ENCODE peak calls at places on chromosomes 12 and 14, in eight cellular contexts. C, V, T, A, I, J, G and S are unnamed samples.

GRCh38 chr12:50845021-50845647 is 2.4 kb downstream of the TMPRSS12 start:
- DNase-seq in C (no peak), V (no peak), T (no peak), A (peak; percentile 33), I (no peak), J (no peak), G (peak; percentile 11), S (no peak)

GRCh38 chr12:65308601-65309071 is 30.2 kb downstream of the MSRB3 start:
- DNase-seq in C (peak; percentile 64), V (no peak), T (no peak), A (peak; percentile 45), I (no peak), J (no peak), G (peak; percentile 52), S (no peak)

GRCh38 chr14:64279719-64280668 is 14.2 kb downstream of the ESR2 start:
- DNase-seq in C (peak; percentile 4), V (no peak), T (no peak), A (peak; percentile 24), I (no peak), J (no peak), G (peak; percentile 12), S (peak; percentile 12)

GRCh38 chr14:65238456-65238855 is 136.1 kb upstream of the MAX start:
- DNase-seq in C (peak; percentile 92), V (peak; percentile 66), T (no peak), A (peak; percentile 82), I (no peak), J (no peak), G (peak; percentile 92), S (peak; percentile 72)

GRCh38 chr14:87430810-87431209 is 562.2 kb downstream of the GALC start:
- DNase-seq in C (peak; percentile 22), V (peak; percentile 47), T (no peak), A (peak; percentile 75), I (no peak), J (no peak), G (peak; percentile 48), S (no peak)

GRCh38 chr14:65156568-65157366 is 54.5 kb upstream of the MAX start:
- DNase-seq in C (peak; percentile 87), V (peak; percentile 34), T (peak; percentile 64), A (peak; percentile 78), I (peak; percentile 49), J (no peak), G (peak; percentile 78), S (peak; percentile 20)

GRCh38 chr14:76768201-76768656 is 7.0 kb downstream of the VASH1 start:
- DNase-seq in C (peak; percentile 52), V (no peak), T (peak; percentile 90), A (no peak), I (peak; percentile 67), J (peak; percentile 75), G (peak; percentile 42), S (no peak)

GRCh38 chr14:22429546-22429945 is 159.5 kb downstream of the DAD1 start:
- DNase-seq in C (no peak), V (no peak), T (no peak), A (no peak), I (no peak), J (no peak), G (no peak), S (no peak)

GRCh38 chr12:47651368-47652254 is 54.2 kb downstream of the RPAP3 start:
- DNase-seq in C (peak; percentile 77), V (peak; percentile 42), T (peak; percentile 75), A (peak; percentile 66), I (peak; percentile 24), J (peak; percentile 82), G (peak; percentile 88), S (peak; percentile 70)

GRCh38 chr14:23827100-23827892 is 126.3 kb upstream of the DHRS4 start:
- DNase-seq in C (no peak), V (no peak), T (no peak), A (no peak), I (no peak), J (no peak), G (peak; percentile 3), S (no peak)

GRCh38 chr14:98633380-98633779 is 638.6 kb downstream of the BCL11B start:
- DNase-seq in C (no peak), V (no peak), T (no peak), A (no peak), I (no peak), J (no peak), G (no peak), S (no peak)

GRCh38 chr14:103694572-103695026 is 20.7 kb downstream of the XRCC3 start:
- DNase-seq in C (no peak), V (no peak), T (no peak), A (no peak), I (no peak), J (peak; percentile 64), G (no peak), S (no peak)

GRCh38 chr14:100072783-100073346 is 7.6 kb downstream of the EVL start:
- DNase-seq in C (no peak), V (no peak), T (no peak), A (no peak), I (peak; percentile 47), J (no peak), G (peak; percentile 26), S (no peak)

GRCh38 chr12:93785262-93786010 is 108.3 kb downstream of the CRADD start:
- DNase-seq in C (peak; percentile 95), V (no peak), T (peak; percentile 68), A (peak; percentile 97), I (no peak), J (peak; percentile 86), G (peak; percentile 96), S (peak; percentile 96)

GRCh38 chr12:123034022-123034541 is 53.6 kb downstream of the ARL6IP4 start:
- DNase-seq in C (no peak), V (no peak), T (no peak), A (no peak), I (no peak), J (no peak), G (no peak), S (no peak)

GRCh38 chr14:99644723-99645544 is at the start of gene HHIPL1:
- DNase-seq in C (peak; percentile 50), V (no peak), T (no peak), A (peak; percentile 17), I (no peak), J (peak; percentile 76), G (peak; percentile 46), S (no peak)

GRCh38 chr12:62933871-62934798 is 815 bp downstream of the PPM1H start:
- DNase-seq in C (peak; percentile 17), V (no peak), T (peak; percentile 63), A (peak; percentile 4), I (peak; percentile 29), J (peak; percentile 92), G (no peak), S (peak; percentile 15)

DNA sequence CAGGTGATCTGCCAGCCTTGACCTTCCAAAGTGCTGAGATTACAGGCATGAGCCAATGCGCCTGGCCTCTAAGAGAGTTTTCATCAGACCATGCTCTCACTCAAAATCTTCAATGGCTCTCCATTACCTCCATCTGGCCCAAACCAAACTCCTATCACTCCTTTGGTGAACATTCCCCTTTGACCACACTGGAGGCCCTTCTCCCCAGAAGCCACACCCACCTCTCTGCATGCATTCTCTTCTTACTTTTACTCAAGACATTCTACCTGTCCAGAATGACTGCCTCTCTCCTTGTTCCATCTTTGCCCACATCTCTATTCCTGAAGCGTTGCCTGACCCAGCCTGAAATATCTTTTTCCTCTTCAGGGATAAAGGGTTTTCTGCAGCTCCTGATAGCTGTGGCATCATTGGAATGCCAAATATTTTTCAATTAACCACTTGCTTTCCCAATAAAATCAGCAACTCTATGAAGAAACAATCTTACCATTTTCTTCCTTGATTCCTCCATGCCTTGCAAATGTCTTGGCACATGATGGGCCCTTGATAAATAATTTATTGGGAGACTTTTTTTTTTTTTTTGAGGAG is 15.5 kb downstream of the PLEK2 start:
- DNase-seq in C (peak; percentile 45), V (no peak), T (no peak), A (peak; percentile 32), I (no peak), J (no peak), G (peak; percentile 64), S (no peak)
- H3K4me3 ChIP-seq in C (no peak overlapping the region), V (no peak overlapping the region), T (no peak overlapping the region), A (no peak overlapping the region), I (no peak overlapping the region), J (no peak overlapping the region), G (no peak overlapping the region), S (no peak overlapping the region)

DNA sequence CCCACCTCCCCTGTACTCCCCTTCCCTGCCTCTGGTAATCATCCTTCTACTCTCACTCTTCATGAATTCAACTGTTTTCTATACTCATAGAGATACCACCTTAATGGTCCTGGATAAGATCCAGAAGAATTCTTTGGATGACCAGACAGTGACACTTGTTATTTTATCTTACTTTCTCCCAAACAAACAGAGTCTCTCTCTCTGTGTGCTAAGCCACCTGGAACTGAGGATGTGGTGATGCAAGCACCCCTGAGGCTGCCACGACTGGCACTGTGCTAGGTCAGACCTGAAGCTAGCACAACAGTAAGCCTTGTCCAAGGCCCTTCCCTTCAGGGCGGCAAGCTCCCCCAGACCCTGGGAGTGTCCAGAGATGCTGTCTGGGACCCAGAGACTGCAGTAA is 250.2 kb downstream of the C12orf50 start:
- DNase-seq in C (no peak), V (no peak), T (no peak), A (peak; percentile 71), I (no peak), J (peak; percentile 51), G (peak; percentile 82), S (peak; percentile 61)
- H3K4me3 ChIP-seq in C (no peak overlapping the region), V (no peak overlapping the region), T (no peak overlapping the region), A (no peak overlapping the region), I (no peak overlapping the region), J (no peak overlapping the region), G (no peak overlapping the region), S (no peak overlapping the region)

GRCh38 chr14:73477618-73478266 is 13.0 kb upstream of the RIOX1 start:
- DNase-seq in C (peak; percentile 80), V (no peak), T (no peak), A (peak; percentile 76), I (peak; percentile 65), J (no peak), G (peak; percentile 84), S (peak; percentile 81)
- H3K4me3 ChIP-seq in C (no peak overlapping the region), V (no peak overlapping the region), T (no peak overlapping the region), A (no peak overlapping the region), I (no peak overlapping the region), J (no peak overlapping the region), G (no peak overlapping the region), S (no peak overlapping the region)

GRCh38 chr14:38310420-38310995 is 54.6 kb upstream of the CLEC14A start:
- DNase-seq in C (no peak), V (no peak), T (no peak), A (no peak), I (no peak), J (no peak), G (no peak), S (no peak)
- H3K4me3 ChIP-seq in C (no peak overlapping the region), V (no peak overlapping the region), T (no peak overlapping the region), A (no peak overlapping the region), I (no peak overlapping the region), J (no peak overlapping the region), G (no peak overlapping the region), S (no peak overlapping the region)